ENCODE peak calls at places on chromosomes 16 and 17, in five cellular contexts. G, Y, R, O and B are unnamed samples.
A peak's percentile ranks its signal among the peaks of the same experiment; 100 is the strongest.

GRCh38 chr17:63431939-63432804 is 13.9 kb downstream of the CYB561 start:
- DNase-seq in G (no peak), Y (no peak), R (peak; percentile 92), O (no peak), B (no peak)

GRCh38 chr17:27989046-27989445 is 53.4 kb upstream of the NLK start:
- DNase-seq in G (peak; percentile 67), Y (no peak), R (no peak), O (no peak), B (no peak)

GRCh38 chr17:36534117-36534880 is at the start of gene MYO19:
- DNase-seq in G (peak; percentile 84), Y (peak; percentile 68), R (peak; percentile 81), O (peak; percentile 80), B (no peak)

GRCh38 chr17:7848131-7848579 is 6.7 kb upstream of the TMEM88 start:
- DNase-seq in G (peak; percentile 53), Y (no peak), R (no peak), O (peak; percentile 44), B (no peak)

GRCh38 chr16:81738831-81739496 is 40.1 kb upstream of the PLCG2 start:
- DNase-seq in G (no peak), Y (no peak), R (no peak), O (peak; percentile 84), B (no peak)

GRCh38 chr16:23408242-23409201 is 44.5 kb downstream of the COG7 start:
- DNase-seq in G (no peak), Y (no peak), R (peak; percentile 55), O (no peak), B (no peak)

GRCh38 chr17:10629706-10630105 is 27.4 kb downstream of the MYH3 start:
- DNase-seq in G (no peak), Y (no peak), R (no peak), O (no peak), B (no peak)

GRCh38 chr17:37212184-37212583 is 163.6 kb upstream of the C17orf78 start:
- DNase-seq in G (no peak), Y (no peak), R (no peak), O (no peak), B (no peak)

GRCh38 chr17:7238418-7239090 is 703 bp downstream of the PHF23 start:
- DNase-seq in G (no peak), Y (no peak), R (no peak), O (no peak), B (no peak)

GRCh38 chr17:58281511-58282011 is 826 bp upstream of the MPO start:
- DNase-seq in G (no peak), Y (peak; percentile 28), R (no peak), O (no peak), B (no peak)

GRCh38 chr16:897701-898100 is 73.1 kb downstream of the LMF1 start:
- DNase-seq in G (no peak), Y (no peak), R (no peak), O (no peak), B (no peak)

GRCh38 chr17:74430706-74431567 is 951 bp upstream of the GPRC5C start:
- DNase-seq in G (no peak), Y (peak; percentile 76), R (peak; percentile 72), O (peak; percentile 90), B (no peak)

GRCh38 chr16:49373504-49373903 is at the start of gene C16orf78:
- DNase-seq in G (no peak), Y (no peak), R (no peak), O (no peak), B (no peak)

GRCh38 chr17:6843241-6843890 is 11.8 kb upstream of the TEKT1 start:
- DNase-seq in G (no peak), Y (no peak), R (peak; percentile 26), O (no peak), B (no peak)

GRCh38 chr16:31404353-31405064 is 11.4 kb downstream of the ITGAD start:
- DNase-seq in G (no peak), Y (no peak), R (no peak), O (no peak), B (no peak)

GRCh38 chr17:8940866-8941471 is 24.5 kb downstream of the PIK3R5 start:
- DNase-seq in G (no peak), Y (no peak), R (no peak), O (no peak), B (no peak)

GRCh38 chr17:74227271-74227670 is 13.9 kb downstream of the TTYH2 start:
- DNase-seq in G (no peak), Y (no peak), R (no peak), O (no peak), B (no peak)

GRCh38 chr17:42521666-42522262 is 14.3 kb upstream of the NAGLU start:
- DNase-seq in G (no peak), Y (no peak), R (no peak), O (no peak), B (no peak)

GRCh38 chr16:986925-987581 is 5.5 kb downstream of the SOX8 start:
- DNase-seq in G (no peak), Y (no peak), R (peak; percentile 61), O (no peak), B (no peak)

GRCh38 chr16:85428899-85429775 is 184.0 kb upstream of the GSE1 start:
- DNase-seq in G (peak; percentile 58), Y (no peak), R (no peak), O (peak; percentile 41), B (no peak)

GRCh38 chr16:50771366-50771765 is 29.5 kb downstream of the CYLD start:
- DNase-seq in G (no peak), Y (no peak), R (no peak), O (no peak), B (peak; percentile 21)

GRCh38 chr16:2515180-2515803 is 1.5 kb downstream of the ATP6V0C start:
- DNase-seq in G (no peak), Y (no peak), R (no peak), O (no peak), B (no peak)

GRCh38 chr17:44362056-44362355 is 1.6 kb downstream of the FAM171A2 start:
- DNase-seq in G (no peak), Y (no peak), R (peak; percentile 50), O (no peak), B (no peak)

GRCh38 chr16:85313541-85314208 is 201.4 kb upstream of the CIBAR2 start:
- DNase-seq in G (no peak), Y (no peak), R (peak; percentile 61), O (no peak), B (no peak)

GRCh38 chr16:21701271-21701670 is 37.5 kb downstream of the OTOA start:
- DNase-seq in G (no peak), Y (no peak), R (no peak), O (no peak), B (no peak)

GRCh38 chr17:77185137-77185536 is 44.4 kb downstream of the SEC14L1 start:
- DNase-seq in G (no peak), Y (no peak), R (no peak), O (no peak), B (no peak)
- H3K27ac ChIP-seq in G (peak overlapping the region; percentile 7), Y (peak overlapping the region; percentile 43), R (peak overlapping the region; percentile 54), O (no peak overlapping the region), B (no peak overlapping the region)

GRCh38 chr17:81409190-81409935 is 14.1 kb downstream of the BAHCC1 start:
- DNase-seq in G (no peak), Y (no peak), R (peak; percentile 69), O (no peak), B (no peak)
- H3K27ac ChIP-seq in G (no peak overlapping the region), Y (no peak overlapping the region), R (no peak overlapping the region), O (no peak overlapping the region), B (no peak overlapping the region)

DNA sequence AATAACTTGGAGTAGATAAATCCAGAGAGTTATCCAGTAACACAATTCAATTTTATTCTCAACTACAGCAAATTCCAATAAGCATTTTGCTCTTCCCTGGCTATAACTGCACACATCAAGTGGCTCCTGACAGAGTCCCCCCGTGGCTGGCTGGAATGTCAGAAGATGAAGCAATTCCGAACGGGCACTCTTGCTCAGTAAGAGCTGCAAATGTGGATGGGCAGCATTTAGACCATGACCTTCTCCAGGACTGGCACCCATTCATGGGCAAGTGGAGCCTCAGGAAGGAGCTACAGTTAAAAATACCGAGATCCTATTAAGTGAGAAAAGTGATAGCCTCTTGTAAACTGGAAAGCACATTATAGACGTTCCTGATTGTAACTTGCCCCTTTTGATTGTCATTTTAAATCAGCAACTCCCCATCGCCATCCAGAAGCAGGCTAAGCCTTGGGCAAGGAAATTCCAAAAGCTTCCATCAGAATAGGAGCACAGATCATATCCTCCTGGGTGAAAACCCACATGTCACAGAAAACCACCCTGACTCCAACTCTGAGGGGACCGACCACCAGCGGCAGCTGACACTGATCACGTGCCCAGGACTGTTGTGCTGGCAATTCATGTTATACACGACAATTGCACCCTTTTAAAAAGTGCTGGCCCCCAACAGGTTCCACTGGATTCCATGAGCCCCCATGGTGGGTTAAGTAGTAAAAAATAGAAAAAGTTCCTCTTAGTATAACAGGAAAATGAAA is 7.1 kb downstream of the UBE2O start:
- DNase-seq in G (no peak), Y (no peak), R (no peak), O (no peak), B (no peak)
- H3K27ac ChIP-seq in G (peak overlapping the region; percentile 81), Y (peak overlapping the region; percentile 94), R (peak overlapping the region; percentile 4), O (no peak overlapping the region), B (peak overlapping the region; percentile 85)

GRCh38 chr17:17711708-17712141 is 30.5 kb downstream of the RAI1 start:
- DNase-seq in G (no peak), Y (no peak), R (peak; percentile 50), O (no peak), B (no peak)
- H3K27ac ChIP-seq in G (peak overlapping the region; percentile 65), Y (peak overlapping the region; percentile 65), R (peak overlapping the region; percentile 62), O (peak overlapping the region; percentile 82), B (peak overlapping the region; percentile 94)

GRCh38 chr17:64709481-64709880 is 47.4 kb upstream of the SMURF2 start:
- DNase-seq in G (no peak), Y (no peak), R (no peak), O (no peak), B (no peak)
- H3K27ac ChIP-seq in G (peak overlapping the region; percentile 99), Y (no peak overlapping the region), R (peak overlapping the region; percentile 29), O (peak overlapping the region; percentile 77), B (peak overlapping the region; percentile 95)

GRCh38 chr17:18877104-18877503 is 19.2 kb downstream of the PRPSAP2 start:
- DNase-seq in G (no peak), Y (no peak), R (no peak), O (no peak), B (no peak)
- H3K27ac ChIP-seq in G (peak overlapping the region; percentile 32), Y (no peak overlapping the region), R (no peak overlapping the region), O (no peak overlapping the region), B (peak overlapping the region; percentile 21)